ENCODE peak calls at places on chromosome 18, in eight cellular contexts. A, N, Y, E, I, R, M and P are unnamed samples.

GRCh38 chr18:78758496-78758895 is 221.1 kb upstream of the SALL3 start:
- DNase-seq in A (no peak), N (no peak), Y (no peak), E (no peak), I (no peak), R (no peak), M (no peak), P (no peak)

GRCh38 chr18:3217930-3218647 is 1.7 kb downstream of the MYOM1 start:
- DNase-seq in A (peak; percentile 96), N (no peak), Y (no peak), E (no peak), I (no peak), R (no peak), M (peak; percentile 33), P (no peak)

GRCh38 chr18:52045946-52046345 is 294.1 kb upstream of the DCC start:
- DNase-seq in A (no peak), N (no peak), Y (no peak), E (no peak), I (no peak), R (no peak), M (no peak), P (no peak)

GRCh38 chr18:25503567-25504081 is 151.7 kb upstream of the ZNF521 start:
- DNase-seq in A (peak; percentile 17), N (no peak), Y (peak; percentile 49), E (peak; percentile 35), I (peak; percentile 85), R (peak; percentile 26), M (peak; percentile 87), P (peak; percentile 74)

GRCh38 chr18:55999641-56000040 is 411.6 kb upstream of the TCF4 start:
- DNase-seq in A (no peak), N (no peak), Y (no peak), E (no peak), I (no peak), R (no peak), M (peak; percentile 58), P (no peak)

GRCh38 chr18:62844850-62845643 is 129.7 kb downstream of the PHLPP1 start:
- DNase-seq in A (no peak), N (no peak), Y (no peak), E (no peak), I (no peak), R (no peak), M (no peak), P (no peak)

GRCh38 chr18:63016270-63016669 is 300.9 kb downstream of the PHLPP1 start:
- DNase-seq in A (peak; percentile 36), N (no peak), Y (peak; percentile 15), E (no peak), I (peak; percentile 39), R (peak; percentile 32), M (peak; percentile 78), P (no peak)

GRCh38 chr18:35376393-35376741 is 770 bp downstream of the ZNF396 start:
- DNase-seq in A (no peak), N (peak; percentile 73), Y (no peak), E (no peak), I (no peak), R (peak; percentile 20), M (peak; percentile 2), P (no peak)

GRCh38 chr18:34283506-34283905 is 58.8 kb upstream of the NOL4 start:
- DNase-seq in A (no peak), N (no peak), Y (no peak), E (no peak), I (no peak), R (no peak), M (no peak), P (no peak)

GRCh38 chr18:6015364-6015763 is 120.0 kb upstream of the TMEM200C start:
- DNase-seq in A (peak; percentile 22), N (no peak), Y (no peak), E (no peak), I (no peak), R (no peak), M (no peak), P (no peak)

GRCh38 chr18:21345851-21346250 is 103.8 kb downstream of the GREB1L start:
- DNase-seq in A (no peak), N (no peak), Y (no peak), E (no peak), I (no peak), R (no peak), M (no peak), P (no peak)

GRCh38 chr18:6747646-6748045 is 18.1 kb downstream of the ARHGAP28 start:
- DNase-seq in A (no peak), N (no peak), Y (peak; percentile 79), E (no peak), I (peak; percentile 93), R (no peak), M (peak; percentile 85), P (no peak)

GRCh38 chr18:76445275-76445674 is 49.8 kb downstream of the ZNF516 start:
- DNase-seq in A (no peak), N (no peak), Y (no peak), E (no peak), I (peak; percentile 12), R (no peak), M (peak; percentile 85), P (no peak)

GRCh38 chr18:77203071-77203470 is 46.6 kb upstream of the GALR1 start:
- DNase-seq in A (no peak), N (no peak), Y (no peak), E (no peak), I (no peak), R (no peak), M (peak; percentile 36), P (no peak)

GRCh38 chr18:35241523-35241804 is 630 bp downstream of the ZNF397 start:
- DNase-seq in A (no peak), N (no peak), Y (no peak), E (no peak), I (no peak), R (no peak), M (no peak), P (no peak)

GRCh38 chr18:24924066-24924716 is 427.8 kb downstream of the ZNF521 start:
- DNase-seq in A (no peak), N (no peak), Y (no peak), E (no peak), I (no peak), R (no peak), M (no peak), P (no peak)

GRCh38 chr18:39191931-39192330 is 1626.3 kb upstream of the CELF4 start:
- DNase-seq in A (no peak), N (no peak), Y (no peak), E (no peak), I (no peak), R (no peak), M (no peak), P (no peak)

GRCh38 chr18:67568166-67568565 is 51.6 kb upstream of the DSEL start:
- DNase-seq in A (no peak), N (no peak), Y (no peak), E (no peak), I (no peak), R (no peak), M (no peak), P (no peak)

GRCh38 chr18:10086458-10086857 is 172.6 kb downstream of the VAPA start:
- DNase-seq in A (no peak), N (no peak), Y (no peak), E (no peak), I (no peak), R (no peak), M (no peak), P (no peak)

GRCh38 chr18:27014841-27015240 is 149.3 kb upstream of the AQP4 start:
- DNase-seq in A (peak; percentile 8), N (no peak), Y (no peak), E (no peak), I (no peak), R (no peak), M (no peak), P (no peak)

GRCh38 chr18:27017901-27018500 is 152.5 kb upstream of the AQP4 start:
- DNase-seq in A (peak; percentile 19), N (no peak), Y (no peak), E (no peak), I (no peak), R (no peak), M (peak; percentile 5), P (no peak)
- TF ChIP-seq CTCF in A (peak; percentile 65), N (peak; percentile 31), Y (no peak), E (peak; percentile 32), I (no peak), R (peak; percentile 71), M (peak; percentile 37), P (peak; percentile 14)

DNA sequence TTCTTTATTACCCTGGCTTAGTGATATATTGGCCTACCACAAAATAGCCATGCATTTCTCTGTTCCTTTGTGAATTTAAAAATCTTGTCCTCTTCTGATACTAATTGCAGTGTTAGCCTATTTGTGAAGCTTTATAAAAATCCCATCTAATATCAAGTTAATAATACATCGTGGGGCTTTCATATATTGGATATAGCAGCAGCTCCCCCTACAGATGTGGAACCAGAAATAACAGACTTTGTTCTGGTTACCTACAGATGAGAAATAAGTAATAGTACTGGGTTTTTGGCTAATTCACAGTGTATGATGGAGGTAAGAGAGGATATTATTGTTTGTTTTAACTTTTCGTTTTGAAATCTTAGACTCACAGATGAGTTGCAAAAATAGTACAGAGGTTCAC is 1661.7 kb upstream of the PIK3C3 start:
- DNase-seq in A (no peak), N (no peak), Y (no peak), E (no peak), I (no peak), R (no peak), M (peak; percentile 9), P (no peak)
- TF ChIP-seq CTCF in A (no peak), N (peak; percentile 24), Y (peak; percentile 30), E (no peak), I (peak; percentile 12), R (no peak), M (peak; percentile 27), P (no peak)

DNA sequence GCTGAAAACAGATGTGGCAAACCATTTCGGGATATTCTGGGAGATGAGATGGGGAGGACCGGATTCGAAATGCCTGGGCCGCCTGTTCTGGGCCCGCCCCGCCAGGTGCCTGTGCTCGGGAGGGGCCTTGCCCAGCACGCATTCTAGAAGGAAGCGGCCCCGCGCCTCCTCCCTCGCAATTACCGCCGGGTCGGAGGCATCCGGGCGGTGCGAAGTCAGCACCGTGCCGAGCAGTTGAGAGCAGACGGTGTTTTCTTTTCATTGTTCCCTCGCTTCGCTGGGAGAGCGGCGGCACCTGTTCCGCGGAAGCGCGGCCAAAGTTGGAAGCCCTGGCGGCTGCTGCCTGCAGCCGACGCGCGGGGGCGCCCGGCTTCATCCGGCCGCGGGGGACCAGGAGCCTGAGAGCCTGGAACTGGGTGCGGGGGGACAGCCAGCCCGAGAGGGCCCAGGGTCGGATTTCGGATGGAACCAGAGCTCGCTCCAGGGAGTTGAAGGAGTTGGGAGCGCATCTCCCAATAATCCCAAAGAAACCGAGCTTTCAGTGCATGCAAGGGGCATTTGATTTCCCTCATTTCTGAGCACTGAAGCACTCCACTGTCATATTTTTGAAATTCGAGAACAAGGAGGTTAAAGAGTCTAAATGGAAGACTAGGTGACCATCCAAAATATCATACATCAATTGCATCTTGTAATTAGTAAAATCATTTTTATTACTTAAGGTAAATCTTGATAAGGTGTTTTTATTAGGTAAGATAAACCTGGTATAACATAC is 241.8 kb upstream of the RAB12 start:
- DNase-seq in A (no peak), N (peak; percentile 62), Y (no peak), E (no peak), I (peak; percentile 32), R (peak; percentile 67), M (peak; percentile 22), P (no peak)
- TF ChIP-seq CTCF in A (no peak), N (peak; percentile 64), Y (peak; percentile 61), E (peak; percentile 72), I (peak; percentile 80), R (peak; percentile 61), M (peak; percentile 70), P (peak; percentile 35)

DNA sequence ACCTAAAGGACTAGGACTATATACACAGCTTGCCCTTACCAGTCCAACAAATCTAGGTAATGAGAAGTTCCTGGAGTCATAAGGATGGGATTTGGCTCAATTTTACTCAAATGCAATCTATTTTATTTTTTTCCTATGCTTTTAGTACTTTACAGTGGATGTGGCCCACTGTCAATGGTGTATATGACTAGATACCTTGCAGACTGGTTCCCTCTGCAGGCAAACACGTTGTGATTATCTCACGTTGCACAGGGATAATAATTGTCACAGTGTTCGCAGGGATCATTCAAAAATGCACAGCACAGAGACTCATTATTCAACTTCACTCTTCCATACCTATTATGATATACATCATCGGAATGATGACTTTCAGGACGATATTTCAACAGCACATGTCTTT is 359.7 kb downstream of the MBD2 start:
- DNase-seq in A (no peak), N (no peak), Y (no peak), E (no peak), I (no peak), R (no peak), M (peak; percentile 9), P (no peak)
- TF ChIP-seq CTCF in A (no peak), N (no peak), Y (no peak), E (no peak), I (no peak), R (no peak), M (no peak), P (no peak)